ENCODE peak calls at places on chromosomes 6 and 20, in eight cellular contexts. One of them, this sample, is unnamed.

GRCh38 chr6:10412948-10413849 is 1.7 kb downstream of the TFAP2A start:
- DNase-seq in ACHN: no peak
- DNase-seq in coronary artery: no peak
- DNase-seq in cardiac fibroblast: no peak
- DNase-seq in fibroblast of lung: no peak
- DNase-seq in CD4-positive, alpha-beta T cell: no peak
- DNase-seq in SJCRH30: no peak
- DNase-seq in WTC11: peak
- DNase-seq in this sample: no peak

GRCh38 chr6:9401936-9402335 is 966.6 kb upstream of the SLC35B3 start:
- DNase-seq in ACHN: no peak
- DNase-seq in coronary artery: no peak
- DNase-seq in cardiac fibroblast: no peak
- DNase-seq in fibroblast of lung: peak
- DNase-seq in CD4-positive, alpha-beta T cell: no peak
- DNase-seq in SJCRH30: no peak
- DNase-seq in WTC11: no peak
- DNase-seq in this sample: no peak

GRCh38 chr6:137808191-137808590 is 58.9 kb upstream of the TNFAIP3 start:
- DNase-seq in ACHN: peak
- DNase-seq in coronary artery: no peak
- DNase-seq in cardiac fibroblast: peak
- DNase-seq in fibroblast of lung: peak
- DNase-seq in CD4-positive, alpha-beta T cell: no peak
- DNase-seq in SJCRH30: no peak
- DNase-seq in WTC11: no peak
- DNase-seq in this sample: no peak

GRCh38 chr6:96704713-96705112 is 132.6 kb downstream of the GPR63 start:
- DNase-seq in ACHN: no peak
- DNase-seq in coronary artery: no peak
- DNase-seq in cardiac fibroblast: no peak
- DNase-seq in fibroblast of lung: no peak
- DNase-seq in CD4-positive, alpha-beta T cell: no peak
- DNase-seq in SJCRH30: peak
- DNase-seq in WTC11: no peak
- DNase-seq in this sample: no peak

GRCh38 chr6:34146021-34146782 is at the start of gene GRM4:
- DNase-seq in ACHN: no peak
- DNase-seq in coronary artery: no peak
- DNase-seq in cardiac fibroblast: no peak
- DNase-seq in fibroblast of lung: no peak
- DNase-seq in CD4-positive, alpha-beta T cell: no peak
- DNase-seq in SJCRH30: no peak
- DNase-seq in WTC11: peak
- DNase-seq in this sample: no peak

GRCh38 chr20:45779011-45779915 is 12.4 kb downstream of the WFDC3 start:
- DNase-seq in ACHN: peak
- DNase-seq in coronary artery: peak
- DNase-seq in cardiac fibroblast: peak
- DNase-seq in fibroblast of lung: peak
- DNase-seq in CD4-positive, alpha-beta T cell: no peak
- DNase-seq in SJCRH30: peak
- DNase-seq in WTC11: no peak
- DNase-seq in this sample: no peak

GRCh38 chr6:20960067-20960466 is 425.8 kb downstream of the CDKAL1 start:
- DNase-seq in ACHN: no peak
- DNase-seq in coronary artery: no peak
- DNase-seq in cardiac fibroblast: no peak
- DNase-seq in fibroblast of lung: no peak
- DNase-seq in CD4-positive, alpha-beta T cell: no peak
- DNase-seq in SJCRH30: no peak
- DNase-seq in WTC11: no peak
- DNase-seq in this sample: no peak

GRCh38 chr20:42549496-42549895 is 640.2 kb downstream of the PTPRT start:
- DNase-seq in ACHN: no peak
- DNase-seq in coronary artery: no peak
- DNase-seq in cardiac fibroblast: no peak
- DNase-seq in fibroblast of lung: no peak
- DNase-seq in CD4-positive, alpha-beta T cell: no peak
- DNase-seq in SJCRH30: peak
- DNase-seq in WTC11: no peak
- DNase-seq in this sample: no peak

GRCh38 chr6:108951351-108951953 is 103.2 kb downstream of the ARMC2 start:
- DNase-seq in ACHN: no peak
- DNase-seq in coronary artery: no peak
- DNase-seq in cardiac fibroblast: peak
- DNase-seq in fibroblast of lung: peak
- DNase-seq in CD4-positive, alpha-beta T cell: no peak
- DNase-seq in SJCRH30: no peak
- DNase-seq in WTC11: no peak
- DNase-seq in this sample: no peak

GRCh38 chr20:64130271-64130670 is 22.9 kb upstream of the NPBWR2 start:
- DNase-seq in ACHN: no peak
- DNase-seq in coronary artery: no peak
- DNase-seq in cardiac fibroblast: no peak
- DNase-seq in fibroblast of lung: no peak
- DNase-seq in CD4-positive, alpha-beta T cell: no peak
- DNase-seq in SJCRH30: no peak
- DNase-seq in WTC11: no peak
- DNase-seq in this sample: no peak

GRCh38 chr20:48483667-48484066 is 344.1 kb downstream of the PREX1 start:
- DNase-seq in ACHN: no peak
- DNase-seq in coronary artery: no peak
- DNase-seq in cardiac fibroblast: no peak
- DNase-seq in fibroblast of lung: no peak
- DNase-seq in CD4-positive, alpha-beta T cell: no peak
- DNase-seq in SJCRH30: no peak
- DNase-seq in WTC11: no peak
- DNase-seq in this sample: no peak

GRCh38 chr6:129448965-129449364 is 261.0 kb downstream of the ARHGAP18 start:
- DNase-seq in ACHN: no peak
- DNase-seq in coronary artery: no peak
- DNase-seq in cardiac fibroblast: no peak
- DNase-seq in fibroblast of lung: no peak
- DNase-seq in CD4-positive, alpha-beta T cell: no peak
- DNase-seq in SJCRH30: no peak
- DNase-seq in WTC11: no peak
- DNase-seq in this sample: no peak

GRCh38 chr20:78338-78737 is 9.1 kb upstream of the DEFB125 start:
- DNase-seq in ACHN: no peak
- DNase-seq in coronary artery: no peak
- DNase-seq in cardiac fibroblast: no peak
- DNase-seq in fibroblast of lung: no peak
- DNase-seq in CD4-positive, alpha-beta T cell: no peak
- DNase-seq in SJCRH30: no peak
- DNase-seq in WTC11: no peak
- DNase-seq in this sample: no peak

GRCh38 chr20:17227669-17228623 is 1.1 kb downstream of the PCSK2 start:
- DNase-seq in ACHN: peak
- DNase-seq in coronary artery: no peak
- DNase-seq in cardiac fibroblast: no peak
- DNase-seq in fibroblast of lung: no peak
- DNase-seq in CD4-positive, alpha-beta T cell: no peak
- DNase-seq in SJCRH30: peak
- DNase-seq in WTC11: peak
- DNase-seq in this sample: no peak

GRCh38 chr6:135883045-135883444 is 31.5 kb downstream of the PDE7B start:
- DNase-seq in ACHN: no peak
- DNase-seq in coronary artery: no peak
- DNase-seq in cardiac fibroblast: no peak
- DNase-seq in fibroblast of lung: peak
- DNase-seq in CD4-positive, alpha-beta T cell: no peak
- DNase-seq in SJCRH30: no peak
- DNase-seq in WTC11: no peak
- DNase-seq in this sample: no peak

GRCh38 chr6:159970659-159971063 is 1.8 kb downstream of the IGF2R start:
- DNase-seq in ACHN: no peak
- DNase-seq in coronary artery: no peak
- DNase-seq in cardiac fibroblast: no peak
- DNase-seq in fibroblast of lung: no peak
- DNase-seq in CD4-positive, alpha-beta T cell: no peak
- DNase-seq in SJCRH30: no peak
- DNase-seq in WTC11: no peak
- DNase-seq in this sample: no peak

GRCh38 chr20:42259389-42259788 is 641.2 kb upstream of the CHD6 start:
- DNase-seq in ACHN: no peak
- DNase-seq in coronary artery: no peak
- DNase-seq in cardiac fibroblast: no peak
- DNase-seq in fibroblast of lung: no peak
- DNase-seq in CD4-positive, alpha-beta T cell: no peak
- DNase-seq in SJCRH30: no peak
- DNase-seq in WTC11: no peak
- DNase-seq in this sample: no peak

GRCh38 chr6:106745824-106746610 is 116.6 kb downstream of the QRSL1 start:
- DNase-seq in ACHN: no peak
- DNase-seq in coronary artery: no peak
- DNase-seq in cardiac fibroblast: no peak
- DNase-seq in fibroblast of lung: no peak
- DNase-seq in CD4-positive, alpha-beta T cell: no peak
- DNase-seq in SJCRH30: peak
- DNase-seq in WTC11: no peak
- DNase-seq in this sample: no peak

GRCh38 chr6:25193865-25194679 is 85.1 kb upstream of the CARMIL1 start:
- DNase-seq in ACHN: no peak
- DNase-seq in coronary artery: no peak
- DNase-seq in cardiac fibroblast: peak
- DNase-seq in fibroblast of lung: peak
- DNase-seq in CD4-positive, alpha-beta T cell: no peak
- DNase-seq in SJCRH30: peak
- DNase-seq in WTC11: no peak
- DNase-seq in this sample: no peak

GRCh38 chr20:62273421-62273820 is 29.4 kb upstream of the ADRM1 start:
- DNase-seq in ACHN: no peak
- DNase-seq in coronary artery: no peak
- DNase-seq in cardiac fibroblast: no peak
- DNase-seq in fibroblast of lung: no peak
- DNase-seq in CD4-positive, alpha-beta T cell: no peak
- DNase-seq in SJCRH30: no peak
- DNase-seq in WTC11: no peak
- DNase-seq in this sample: no peak

GRCh38 chr6:142833054-142833453 is 111.9 kb downstream of the HIVEP2 start:
- DNase-seq in ACHN: peak
- DNase-seq in coronary artery: no peak
- DNase-seq in cardiac fibroblast: peak
- DNase-seq in fibroblast of lung: peak
- DNase-seq in CD4-positive, alpha-beta T cell: no peak
- DNase-seq in SJCRH30: no peak
- DNase-seq in WTC11: no peak
- DNase-seq in this sample: no peak

GRCh38 chr6:7677229-7677628 is 48.7 kb upstream of the BMP6 start:
- DNase-seq in ACHN: no peak
- DNase-seq in coronary artery: no peak
- DNase-seq in cardiac fibroblast: no peak
- DNase-seq in fibroblast of lung: no peak
- DNase-seq in CD4-positive, alpha-beta T cell: no peak
- DNase-seq in SJCRH30: no peak
- DNase-seq in WTC11: no peak
- DNase-seq in this sample: no peak

GRCh38 chr6:2038096-2038495 is 207.3 kb downstream of the GMDS start:
- DNase-seq in ACHN: no peak
- DNase-seq in coronary artery: no peak
- DNase-seq in cardiac fibroblast: peak
- DNase-seq in fibroblast of lung: peak
- DNase-seq in CD4-positive, alpha-beta T cell: peak
- DNase-seq in SJCRH30: peak
- DNase-seq in WTC11: no peak
- DNase-seq in this sample: peak

GRCh38 chr6:39452306-39452705 is 129.8 kb upstream of the KCNK16 start:
- DNase-seq in ACHN: no peak
- DNase-seq in coronary artery: no peak
- DNase-seq in cardiac fibroblast: peak
- DNase-seq in fibroblast of lung: peak
- DNase-seq in CD4-positive, alpha-beta T cell: no peak
- DNase-seq in SJCRH30: no peak
- DNase-seq in WTC11: no peak
- DNase-seq in this sample: no peak

GRCh38 chr6:28985396-28986164 is 19.5 kb downstream of the ZNF311 start:
- DNase-seq in ACHN: peak
- DNase-seq in coronary artery: peak
- DNase-seq in cardiac fibroblast: peak
- DNase-seq in fibroblast of lung: peak
- DNase-seq in CD4-positive, alpha-beta T cell: no peak
- DNase-seq in SJCRH30: peak
- DNase-seq in WTC11: peak
- DNase-seq in this sample: no peak

GRCh38 chr6:15879372-15880261 is 216.8 kb upstream of the DTNBP1 start:
- DNase-seq in ACHN: no peak
- DNase-seq in coronary artery: no peak
- DNase-seq in cardiac fibroblast: peak
- DNase-seq in fibroblast of lung: peak
- DNase-seq in CD4-positive, alpha-beta T cell: peak
- DNase-seq in SJCRH30: peak
- DNase-seq in WTC11: no peak
- DNase-seq in this sample: peak

GRCh38 chr20:25389858-25390537 is 637 bp downstream of the ABHD12 start:
- DNase-seq in ACHN: peak
- DNase-seq in coronary artery: peak
- DNase-seq in cardiac fibroblast: peak
- DNase-seq in fibroblast of lung: no peak
- DNase-seq in CD4-positive, alpha-beta T cell: peak
- DNase-seq in SJCRH30: peak
- DNase-seq in WTC11: peak
- DNase-seq in this sample: no peak

GRCh38 chr6:1082040-1082935 is 229.6 kb upstream of the FOXQ1 start:
- DNase-seq in ACHN: peak
- DNase-seq in coronary artery: peak
- DNase-seq in cardiac fibroblast: peak
- DNase-seq in fibroblast of lung: peak
- DNase-seq in CD4-positive, alpha-beta T cell: no peak
- DNase-seq in SJCRH30: peak
- DNase-seq in WTC11: no peak
- DNase-seq in this sample: no peak

GRCh38 chr6:104953410-104953953 is 3.4 kb upstream of the LIN28B start:
- DNase-seq in ACHN: no peak
- DNase-seq in coronary artery: no peak
- DNase-seq in cardiac fibroblast: no peak
- DNase-seq in fibroblast of lung: no peak
- DNase-seq in CD4-positive, alpha-beta T cell: no peak
- DNase-seq in SJCRH30: no peak
- DNase-seq in WTC11: peak
- DNase-seq in this sample: no peak

GRCh38 chr20:46375771-46376170 is 30.6 kb downstream of the ELMO2 start:
- DNase-seq in ACHN: peak
- DNase-seq in coronary artery: no peak
- DNase-seq in cardiac fibroblast: peak
- DNase-seq in fibroblast of lung: no peak
- DNase-seq in CD4-positive, alpha-beta T cell: no peak
- DNase-seq in SJCRH30: no peak
- DNase-seq in WTC11: no peak
- DNase-seq in this sample: no peak

GRCh38 chr6:26032387-26033131 is 54.7 kb upstream of the HFE start:
- DNase-seq in ACHN: peak
- DNase-seq in coronary artery: no peak
- DNase-seq in cardiac fibroblast: peak
- DNase-seq in fibroblast of lung: peak
- DNase-seq in CD4-positive, alpha-beta T cell: no peak
- DNase-seq in SJCRH30: peak
- DNase-seq in WTC11: no peak
- DNase-seq in this sample: no peak

GRCh38 chr6:28896505-28897392 is 27.0 kb downstream of the TRIM27 start:
- DNase-seq in ACHN: peak
- DNase-seq in coronary artery: peak
- DNase-seq in cardiac fibroblast: peak
- DNase-seq in fibroblast of lung: peak
- DNase-seq in CD4-positive, alpha-beta T cell: peak
- DNase-seq in SJCRH30: peak
- DNase-seq in WTC11: peak
- DNase-seq in this sample: peak

GRCh38 chr6:168243812-168244376 is 75.7 kb downstream of the DACT2 start:
- DNase-seq in ACHN: no peak
- DNase-seq in coronary artery: no peak
- DNase-seq in cardiac fibroblast: no peak
- DNase-seq in fibroblast of lung: no peak
- DNase-seq in CD4-positive, alpha-beta T cell: no peak
- DNase-seq in SJCRH30: no peak
- DNase-seq in WTC11: no peak
- DNase-seq in this sample: no peak

GRCh38 chr6:125986956-125987617 is 747 bp downstream of the TRMT11 start:
- DNase-seq in ACHN: peak
- DNase-seq in coronary artery: no peak
- DNase-seq in cardiac fibroblast: peak
- DNase-seq in fibroblast of lung: peak
- DNase-seq in CD4-positive, alpha-beta T cell: no peak
- DNase-seq in SJCRH30: no peak
- DNase-seq in WTC11: no peak
- DNase-seq in this sample: no peak